ENCODE peak calls at places on chromosomes 16 and 17, in five cellular contexts. One of them, this sample, is unnamed.

GRCh38 chr17:49565948-49566491 is 9.7 kb upstream of the NXPH3 start:
- DNase-seq in frontal cortex: no peak
- DNase-seq in activated CD4-positive, alpha-beta memory T cell treated with anti-CD3 and anti-CD28 coated beads, Interleukin-2, amount 10 ng/mL, durations not matched to agents 7 days and 5 days: no peak
- DNase-seq in lower leg skin: peak; percentile 73
- DNase-seq in AG04450: no peak
- DNase-seq in this sample: no peak

GRCh38 chr17:76161619-76162222 is 20.7 kb upstream of the FOXJ1 start:
- DNase-seq in lower leg skin: no peak
- DNase-seq in AG04450: no peak
- DNase-seq in activated CD4-positive, alpha-beta memory T cell treated with anti-CD3 and anti-CD28 coated beads, Interleukin-2, amount 10 ng/mL, durations not matched to agents 7 days and 5 days: no peak
- DNase-seq in frontal cortex: no peak
- DNase-seq in this sample: no peak

GRCh38 chr16:87707714-87708113 is 58.1 kb downstream of the KLHDC4 start:
- DNase-seq in AG04450: no peak
- DNase-seq in activated CD4-positive, alpha-beta memory T cell treated with anti-CD3 and anti-CD28 coated beads, Interleukin-2, amount 10 ng/mL, durations not matched to agents 7 days and 5 days: no peak
- DNase-seq in frontal cortex: no peak
- DNase-seq in lower leg skin: no peak
- DNase-seq in this sample: no peak

GRCh38 chr16:57306676-57307341 is 22.3 kb upstream of the PLLP start:
- DNase-seq in lower leg skin: no peak
- DNase-seq in AG04450: no peak
- DNase-seq in activated CD4-positive, alpha-beta memory T cell treated with anti-CD3 and anti-CD28 coated beads, Interleukin-2, amount 10 ng/mL, durations not matched to agents 7 days and 5 days: no peak
- DNase-seq in frontal cortex: no peak
- DNase-seq in this sample: no peak

GRCh38 chr17:72273301-72274056 is 152.7 kb downstream of the SOX9 start:
- DNase-seq in frontal cortex: no peak
- DNase-seq in lower leg skin: no peak
- DNase-seq in AG04450: no peak
- DNase-seq in activated CD4-positive, alpha-beta memory T cell treated with anti-CD3 and anti-CD28 coated beads, Interleukin-2, amount 10 ng/mL, durations not matched to agents 7 days and 5 days: no peak
- DNase-seq in this sample: no peak

GRCh38 chr17:75315541-75316243 is 26.5 kb upstream of the SLC25A19 start:
- DNase-seq in lower leg skin: no peak
- DNase-seq in AG04450: no peak
- DNase-seq in activated CD4-positive, alpha-beta memory T cell treated with anti-CD3 and anti-CD28 coated beads, Interleukin-2, amount 10 ng/mL, durations not matched to agents 7 days and 5 days: peak; percentile 22
- DNase-seq in frontal cortex: no peak
- DNase-seq in this sample: no peak

GRCh38 chr17:48625502-48626201 is 506 bp downstream of the HOXB9 start:
- DNase-seq in lower leg skin: no peak
- DNase-seq in AG04450: no peak
- DNase-seq in frontal cortex: no peak
- DNase-seq in activated CD4-positive, alpha-beta memory T cell treated with anti-CD3 and anti-CD28 coated beads, Interleukin-2, amount 10 ng/mL, durations not matched to agents 7 days and 5 days: peak; percentile 53
- DNase-seq in this sample: no peak

GRCh38 chr17:76567634-76568432 is 17.8 kb downstream of the ST6GALNAC2 start:
- DNase-seq in lower leg skin: peak; percentile 46
- DNase-seq in AG04450: no peak
- DNase-seq in frontal cortex: no peak
- DNase-seq in activated CD4-positive, alpha-beta memory T cell treated with anti-CD3 and anti-CD28 coated beads, Interleukin-2, amount 10 ng/mL, durations not matched to agents 7 days and 5 days: no peak
- DNase-seq in this sample: no peak

GRCh38 chr17:77748436-77748835 is 210.1 kb upstream of the TNRC6C start:
- DNase-seq in lower leg skin: no peak
- DNase-seq in activated CD4-positive, alpha-beta memory T cell treated with anti-CD3 and anti-CD28 coated beads, Interleukin-2, amount 10 ng/mL, durations not matched to agents 7 days and 5 days: no peak
- DNase-seq in AG04450: no peak
- DNase-seq in frontal cortex: no peak
- DNase-seq in this sample: no peak

GRCh38 chr17:77865716-77866115 is 92.8 kb upstream of the TNRC6C start:
- DNase-seq in frontal cortex: no peak
- DNase-seq in activated CD4-positive, alpha-beta memory T cell treated with anti-CD3 and anti-CD28 coated beads, Interleukin-2, amount 10 ng/mL, durations not matched to agents 7 days and 5 days: no peak
- DNase-seq in AG04450: no peak
- DNase-seq in lower leg skin: no peak
- DNase-seq in this sample: no peak

GRCh38 chr17:74713199-74713755 is 554 bp upstream of the CD300LF start:
- DNase-seq in activated CD4-positive, alpha-beta memory T cell treated with anti-CD3 and anti-CD28 coated beads, Interleukin-2, amount 10 ng/mL, durations not matched to agents 7 days and 5 days: no peak
- DNase-seq in AG04450: no peak
- DNase-seq in lower leg skin: no peak
- DNase-seq in frontal cortex: no peak
- DNase-seq in this sample: no peak

GRCh38 chr17:78316867-78317816 is 42.7 kb downstream of the SOCS3 start:
- DNase-seq in frontal cortex: no peak
- DNase-seq in activated CD4-positive, alpha-beta memory T cell treated with anti-CD3 and anti-CD28 coated beads, Interleukin-2, amount 10 ng/mL, durations not matched to agents 7 days and 5 days: no peak
- DNase-seq in lower leg skin: no peak
- DNase-seq in AG04450: no peak
- DNase-seq in this sample: no peak

GRCh38 chr17:19513897-19514488 is 19.7 kb upstream of the SLC47A1 start:
- DNase-seq in activated CD4-positive, alpha-beta memory T cell treated with anti-CD3 and anti-CD28 coated beads, Interleukin-2, amount 10 ng/mL, durations not matched to agents 7 days and 5 days: peak; percentile 66
- DNase-seq in frontal cortex: no peak
- DNase-seq in lower leg skin: peak; percentile 59
- DNase-seq in AG04450: peak; percentile 24
- DNase-seq in this sample: no peak

GRCh38 chr17:58329035-58329807 is 626 bp upstream of the TSPOAP1 start:
- DNase-seq in activated CD4-positive, alpha-beta memory T cell treated with anti-CD3 and anti-CD28 coated beads, Interleukin-2, amount 10 ng/mL, durations not matched to agents 7 days and 5 days: peak; percentile 85
- DNase-seq in frontal cortex: no peak
- DNase-seq in lower leg skin: no peak
- DNase-seq in AG04450: no peak
- DNase-seq in this sample: no peak

GRCh38 chr17:36203335-36203734 is 6.8 kb upstream of the CCL3L1 start:
- DNase-seq in activated CD4-positive, alpha-beta memory T cell treated with anti-CD3 and anti-CD28 coated beads, Interleukin-2, amount 10 ng/mL, durations not matched to agents 7 days and 5 days: no peak
- DNase-seq in lower leg skin: no peak
- DNase-seq in frontal cortex: no peak
- DNase-seq in AG04450: no peak
- DNase-seq in this sample: no peak

GRCh38 chr16:85359147-85359822 is 247.0 kb upstream of the CIBAR2 start:
- DNase-seq in frontal cortex: no peak
- DNase-seq in AG04450: no peak
- DNase-seq in activated CD4-positive, alpha-beta memory T cell treated with anti-CD3 and anti-CD28 coated beads, Interleukin-2, amount 10 ng/mL, durations not matched to agents 7 days and 5 days: no peak
- DNase-seq in lower leg skin: no peak
- DNase-seq in this sample: no peak

GRCh38 chr16:86346034-86346433 is 164.3 kb upstream of the FOXF1 start:
- DNase-seq in activated CD4-positive, alpha-beta memory T cell treated with anti-CD3 and anti-CD28 coated beads, Interleukin-2, amount 10 ng/mL, durations not matched to agents 7 days and 5 days: no peak
- DNase-seq in frontal cortex: no peak
- DNase-seq in lower leg skin: no peak
- DNase-seq in AG04450: no peak
- DNase-seq in this sample: no peak

GRCh38 chr16:85207357-85207921 is 95.2 kb upstream of the CIBAR2 start:
- DNase-seq in frontal cortex: no peak
- DNase-seq in lower leg skin: no peak
- DNase-seq in AG04450: no peak
- DNase-seq in activated CD4-positive, alpha-beta memory T cell treated with anti-CD3 and anti-CD28 coated beads, Interleukin-2, amount 10 ng/mL, durations not matched to agents 7 days and 5 days: no peak
- DNase-seq in this sample: no peak

GRCh38 chr17:78272181-78272913 is 40.9 kb downstream of the TMEM235 start:
- DNase-seq in AG04450: peak; percentile 81
- DNase-seq in frontal cortex: no peak
- DNase-seq in lower leg skin: peak; percentile 80
- DNase-seq in activated CD4-positive, alpha-beta memory T cell treated with anti-CD3 and anti-CD28 coated beads, Interleukin-2, amount 10 ng/mL, durations not matched to agents 7 days and 5 days: peak; percentile 60
- DNase-seq in this sample: no peak

GRCh38 chr17:79561486-79562116 is 49.2 kb downstream of the RBFOX3 start:
- DNase-seq in lower leg skin: no peak
- DNase-seq in frontal cortex: no peak
- DNase-seq in activated CD4-positive, alpha-beta memory T cell treated with anti-CD3 and anti-CD28 coated beads, Interleukin-2, amount 10 ng/mL, durations not matched to agents 7 days and 5 days: no peak
- DNase-seq in AG04450: no peak
- DNase-seq in this sample: no peak